ENCODE peak calls at places on chromosome 9, in five cellular contexts. One of them, this sample, is unnamed. For H3K4me1, the result is how much of the 10 kb centered on the place peaks cover.

GRCh38 chr9:87676976-87677775 is 48.7 kb upstream of the CTSL start:
- DNase-seq in SK-N-SH: no peak
- DNase-seq in GM12878: no peak
- DNase-seq in HepG2: no peak
- DNase-seq in HCT116: no peak
- DNase-seq in this sample: no peak

GRCh38 chr9:93245437-93245970 is 61.6 kb downstream of the WNK2 start:
- DNase-seq in SK-N-SH: no peak
- DNase-seq in GM12878: no peak
- DNase-seq in HepG2: peak
- DNase-seq in HCT116: no peak
- DNase-seq in this sample: no peak

GRCh38 chr9:35911690-35912089 is 2.4 kb downstream of the SPAAR start:
- DNase-seq in SK-N-SH: no peak
- DNase-seq in GM12878: no peak
- DNase-seq in HepG2: no peak
- DNase-seq in HCT116: no peak
- DNase-seq in this sample: no peak

GRCh38 chr9:92406506-92406905 is 2.1 kb upstream of the OGN start:
- DNase-seq in SK-N-SH: no peak
- DNase-seq in GM12878: peak
- DNase-seq in HepG2: no peak
- DNase-seq in HCT116: no peak
- DNase-seq in this sample: no peak

GRCh38 chr9:130239363-130239695 is 26.2 kb upstream of the HMCN2 start:
- DNase-seq in SK-N-SH: no peak
- DNase-seq in GM12878: no peak
- DNase-seq in HepG2: no peak
- DNase-seq in HCT116: no peak
- DNase-seq in this sample: no peak

GRCh38 chr9:70778568-70778967 is 342.9 kb downstream of the TRPM3 start:
- DNase-seq in SK-N-SH: no peak
- DNase-seq in GM12878: no peak
- DNase-seq in HepG2: no peak
- DNase-seq in HCT116: no peak
- DNase-seq in this sample: no peak

GRCh38 chr9:98775831-98776441 is 20.4 kb downstream of the ANKS6 start:
- DNase-seq in SK-N-SH: peak
- DNase-seq in GM12878: no peak
- DNase-seq in HepG2: peak
- DNase-seq in HCT116: peak
- DNase-seq in this sample: peak

GRCh38 chr9:124723352-124723751 is 47.8 kb downstream of the NR6A1 start:
- DNase-seq in SK-N-SH: no peak
- DNase-seq in GM12878: no peak
- DNase-seq in HepG2: no peak
- DNase-seq in HCT116: no peak
- DNase-seq in this sample: no peak

GRCh38 chr9:83403864-83404263 is 134.3 kb downstream of the FRMD3 start:
- DNase-seq in SK-N-SH: no peak
- DNase-seq in GM12878: no peak
- DNase-seq in HepG2: no peak
- DNase-seq in HCT116: no peak
- DNase-seq in this sample: no peak

GRCh38 chr9:90107021-90107771 is 502.4 kb downstream of the GADD45G start:
- DNase-seq in SK-N-SH: no peak
- DNase-seq in GM12878: no peak
- DNase-seq in HepG2: no peak
- DNase-seq in HCT116: no peak
- DNase-seq in this sample: no peak

GRCh38 chr9:124453586-124454191 is 3.4 kb downstream of the ADGRD2 start:
- DNase-seq in SK-N-SH: no peak
- DNase-seq in GM12878: no peak
- DNase-seq in HepG2: no peak
- DNase-seq in HCT116: peak
- DNase-seq in this sample: no peak

GRCh38 chr9:19192213-19193028 is 38.1 kb upstream of the DENND4C start:
- DNase-seq in SK-N-SH: no peak
- DNase-seq in GM12878: no peak
- DNase-seq in HepG2: no peak
- DNase-seq in HCT116: no peak
- DNase-seq in this sample: no peak

GRCh38 chr9:91073049-91073810 is 271.6 kb downstream of the SYK start:
- DNase-seq in SK-N-SH: no peak
- DNase-seq in GM12878: no peak
- DNase-seq in HepG2: no peak
- DNase-seq in HCT116: no peak
- DNase-seq in this sample: no peak

GRCh38 chr9:79672236-79672635 is 100.5 kb downstream of the TLE4 start:
- DNase-seq in SK-N-SH: no peak
- DNase-seq in GM12878: no peak
- DNase-seq in HepG2: no peak
- DNase-seq in HCT116: no peak
- DNase-seq in this sample: no peak

GRCh38 chr9:84668204-84669007 is 1.1 kb upstream of the NTRK2 start:
- DNase-seq in SK-N-SH: peak
- DNase-seq in GM12878: no peak
- DNase-seq in HepG2: no peak
- DNase-seq in HCT116: peak
- DNase-seq in this sample: no peak

GRCh38 chr9:121067655-121068054 is 7.1 kb upstream of the CNTRL start:
- DNase-seq in SK-N-SH: no peak
- DNase-seq in GM12878: no peak
- DNase-seq in HepG2: no peak
- DNase-seq in HCT116: no peak
- DNase-seq in this sample: no peak

GRCh38 chr9:72363226-72363625 is 1.8 kb downstream of the ZFAND5 start:
- DNase-seq in SK-N-SH: no peak
- DNase-seq in GM12878: no peak
- DNase-seq in HepG2: no peak
- DNase-seq in HCT116: no peak
- DNase-seq in this sample: no peak

GRCh38 chr9:114551750-114552685 is 35.6 kb upstream of the ATP6V1G1 start:
- DNase-seq in SK-N-SH: peak
- DNase-seq in GM12878: no peak
- DNase-seq in HepG2: peak
- DNase-seq in HCT116: peak
- DNase-seq in this sample: peak

GRCh38 chr9:16258191-16258590 is 612.3 kb downstream of the BNC2 start:
- DNase-seq in SK-N-SH: no peak
- DNase-seq in GM12878: no peak
- DNase-seq in HepG2: no peak
- DNase-seq in HCT116: no peak
- DNase-seq in this sample: no peak

GRCh38 chr9:99050292-99050911 is 54.5 kb upstream of the TGFBR1 start:
- DNase-seq in SK-N-SH: no peak
- DNase-seq in GM12878: no peak
- DNase-seq in HepG2: peak
- DNase-seq in HCT116: no peak
- DNase-seq in this sample: peak

GRCh38 chr9:129368458-129368978 is 190.5 kb upstream of the IER5L start:
- DNase-seq in SK-N-SH: no peak
- DNase-seq in GM12878: no peak
- DNase-seq in HepG2: no peak
- DNase-seq in HCT116: no peak
- DNase-seq in this sample: no peak

GRCh38 chr9:91899611-91900010 is 50.4 kb downstream of the ROR2 start:
- DNase-seq in SK-N-SH: no peak
- DNase-seq in GM12878: no peak
- DNase-seq in HepG2: no peak
- DNase-seq in HCT116: no peak
- DNase-seq in this sample: no peak

GRCh38 chr9:37650873-37651768 is at the start of gene FRMPD1:
- DNase-seq in SK-N-SH: peak
- DNase-seq in GM12878: no peak
- DNase-seq in HepG2: peak
- DNase-seq in HCT116: no peak
- DNase-seq in this sample: no peak

DNA sequence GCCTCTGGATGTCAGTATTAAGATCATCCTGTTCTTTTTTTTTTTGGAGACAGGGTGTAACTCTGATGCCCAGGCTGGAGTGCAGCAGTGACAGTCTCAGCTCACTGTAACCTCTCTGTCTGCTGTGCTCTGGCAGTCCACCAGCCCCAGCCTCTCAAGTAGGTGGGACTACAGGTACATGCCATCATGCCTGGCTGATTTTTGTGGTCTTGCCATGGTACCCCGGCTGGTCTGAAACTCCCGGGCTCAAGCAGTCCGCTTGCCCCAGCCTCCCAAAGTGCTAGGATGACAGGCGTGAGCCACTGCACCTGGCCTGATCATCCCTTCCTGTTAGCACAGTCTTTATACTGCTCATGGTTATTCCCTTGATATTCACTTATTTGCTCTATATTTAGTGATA is 3.5 kb downstream of the KDM4C start:
- DNase-seq in SK-N-SH: no peak
- DNase-seq in GM12878: no peak
- DNase-seq in HepG2: no peak
- DNase-seq in HCT116: no peak
- DNase-seq in this sample: no peak
- H3K4me1 ChIP-seq in SK-N-SH: under half
- H3K4me1 ChIP-seq in GM12878: under half
- H3K4me1 ChIP-seq in HepG2: half or more
- H3K4me1 ChIP-seq in HCT116: under half
- H3K4me1 ChIP-seq in this sample: under half

DNA sequence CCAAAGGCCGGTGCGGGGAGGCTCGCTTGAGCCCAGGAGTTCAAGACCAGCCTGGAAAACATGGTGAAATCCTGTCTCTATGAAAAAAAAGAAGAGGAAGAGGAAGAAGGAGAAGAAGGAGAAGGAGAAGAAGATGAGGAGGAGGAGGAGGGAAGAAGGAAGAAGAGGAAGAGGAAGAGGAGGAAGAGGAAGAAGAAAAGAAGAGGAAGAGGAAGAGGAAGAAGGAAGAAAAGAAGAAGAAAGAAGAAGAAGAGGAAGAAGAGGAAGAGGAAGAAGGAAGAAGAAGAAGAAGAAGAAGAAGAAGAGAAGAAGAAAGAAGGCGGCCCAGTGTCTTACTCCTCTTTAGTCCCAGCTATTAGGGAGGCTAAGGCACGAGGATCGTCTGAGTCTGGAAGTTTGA is 44.8 kb upstream of the XPA start:
- DNase-seq in SK-N-SH: no peak
- DNase-seq in GM12878: no peak
- DNase-seq in HepG2: no peak
- DNase-seq in HCT116: no peak
- DNase-seq in this sample: no peak
- TF ChIP-seq SIN3A in SK-N-SH: no peak
- TF ChIP-seq SIN3A in GM12878: no peak
- TF ChIP-seq SIN3A in HepG2: no peak
- TF ChIP-seq SIN3A in HCT116: no peak
- TF ChIP-seq SIN3A in this sample: no peak

DNA sequence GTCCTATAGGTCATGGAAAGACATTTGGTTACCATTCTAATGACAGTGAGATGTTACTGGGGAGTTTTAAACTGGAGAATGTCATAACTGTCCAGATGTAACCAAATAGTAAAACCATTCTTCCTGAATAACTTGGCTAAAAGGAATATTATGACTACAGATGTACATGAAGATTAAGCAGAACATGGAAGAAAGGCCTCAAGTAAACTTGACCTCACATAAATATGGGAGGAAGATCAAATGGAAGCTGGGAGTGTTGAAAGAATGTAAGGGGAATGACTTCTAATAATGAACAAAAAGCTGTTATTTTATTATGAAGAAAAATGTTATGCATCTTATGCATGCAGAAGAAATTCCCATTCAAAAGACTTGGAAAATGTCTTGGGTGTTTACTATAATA is 107.6 kb upstream of the CDKN2B start:
- DNase-seq in SK-N-SH: no peak
- DNase-seq in GM12878: no peak
- DNase-seq in HepG2: no peak
- DNase-seq in HCT116: no peak
- DNase-seq in this sample: no peak
- H3K4me1 ChIP-seq in SK-N-SH: under half
- H3K4me1 ChIP-seq in GM12878: under half
- H3K4me1 ChIP-seq in HepG2: under half
- H3K4me1 ChIP-seq in HCT116: under half
- H3K4me1 ChIP-seq in this sample: under half

GRCh38 chr9:86598411-86599239 is 244.4 kb upstream of the TUT7 start:
- DNase-seq in SK-N-SH: no peak
- DNase-seq in GM12878: no peak
- DNase-seq in HepG2: no peak
- DNase-seq in HCT116: no peak
- DNase-seq in this sample: no peak
- TF ChIP-seq SIN3A in SK-N-SH: no peak
- TF ChIP-seq SIN3A in GM12878: no peak
- TF ChIP-seq SIN3A in HepG2: no peak
- TF ChIP-seq SIN3A in HCT116: no peak
- TF ChIP-seq SIN3A in this sample: no peak

GRCh38 chr9:133562611-133563285 is 28.2 kb downstream of the ADAMTSL2 start:
- DNase-seq in SK-N-SH: no peak
- DNase-seq in GM12878: no peak
- DNase-seq in HepG2: no peak
- DNase-seq in HCT116: no peak
- DNase-seq in this sample: no peak
- H3K4me1 ChIP-seq in SK-N-SH: half or more
- H3K4me1 ChIP-seq in GM12878: under half
- H3K4me1 ChIP-seq in HepG2: under half
- H3K4me1 ChIP-seq in HCT116: under half
- H3K4me1 ChIP-seq in this sample: under half

This sample was measured in Panc1.